ENCODE peak calls at places on chromosomes 2 and 18, in ten cellular contexts. L is pancreas, I is Panc1, Y is hypothalamus, H is aorta, E is substantia nigra, M is ovary, P is GM03348, J is NB4, N is cardiac fibroblast. T is an unnamed sample.

GRCh38 chr2:126895336-126895735 is 3.4 kb upstream of the TEX51 start:
- DNase-seq in N (no peak), M (no peak), I (no peak), E (no peak), L (no peak), P (no peak), H (no peak), Y (no peak), J (no peak), T (no peak)

GRCh38 chr2:240972636-240973521 is 25.5 kb upstream of the SNED1 start:
- DNase-seq in J (no peak), E (peak; percentile 61), H (no peak), N (peak; percentile 34), M (no peak), Y (peak; percentile 64), I (no peak), P (peak; percentile 74), L (peak; percentile 87), T (peak; percentile 53)

GRCh38 chr2:218648473-218649100 is 10.8 kb downstream of the ZNF142 start:
- DNase-seq in P (peak; percentile 80), I (peak; percentile 61), E (peak; percentile 21), J (peak; percentile 80), H (peak; percentile 74), Y (no peak), N (peak; percentile 80), L (no peak), M (no peak), T (peak; percentile 50)

GRCh38 chr18:21826196-21826595 is 85.6 kb downstream of the MIB1 start:
- DNase-seq in I (no peak), E (no peak), Y (no peak), L (no peak), M (no peak), N (peak; percentile 72), P (no peak), J (no peak), H (no peak), T (peak; percentile 48)

GRCh38 chr2:86747708-86748627 is 27.9 kb downstream of the RMND5A start:
- DNase-seq in N (peak; percentile 81), E (peak; percentile 16), J (peak; percentile 39), Y (no peak), L (no peak), P (peak; percentile 76), I (peak; percentile 32), M (no peak), H (no peak), T (peak; percentile 83)

GRCh38 chr18:46320928-46321855 is 217.0 kb downstream of the HAUS1 start:
- DNase-seq in I (no peak), M (no peak), L (no peak), E (no peak), Y (no peak), P (peak; percentile 24), J (no peak), H (no peak), N (peak; percentile 35), T (peak; percentile 53)

GRCh38 chr18:55859116-55859515 is 271.1 kb upstream of the TCF4 start:
- DNase-seq in I (no peak), H (no peak), L (no peak), J (no peak), Y (no peak), N (no peak), M (no peak), E (no peak), P (no peak), T (no peak)

GRCh38 chr2:4763009-4763408 is 929.2 kb upstream of the SOX11 start:
- DNase-seq in M (no peak), P (no peak), L (peak; percentile 19), Y (no peak), I (no peak), E (peak; percentile 8), J (peak; percentile 61), H (no peak), N (no peak), T (no peak)

GRCh38 chr18:36107477-36107876 is 21.7 kb downstream of the SLC39A6 start:
- DNase-seq in P (no peak), H (no peak), M (no peak), J (no peak), Y (no peak), L (no peak), E (no peak), N (no peak), I (no peak), T (no peak)

GRCh38 chr18:267380-267687 is 513 bp downstream of the THOC1 start:
- DNase-seq in H (no peak), J (no peak), Y (no peak), N (no peak), P (no peak), L (no peak), I (no peak), M (no peak), E (no peak), T (no peak)

GRCh38 chr2:190879474-190880373 is 897 bp upstream of the GLS start:
- DNase-seq in N (peak; percentile 61), M (peak; percentile 12), E (no peak), H (no peak), P (peak; percentile 7), Y (no peak), J (no peak), I (no peak), L (no peak), T (peak; percentile 35)

GRCh38 chr2:11543337-11544216 is 9.7 kb downstream of the GREB1 start:
- DNase-seq in P (no peak), Y (no peak), E (no peak), H (no peak), M (no peak), L (no peak), N (no peak), J (no peak), I (no peak), T (no peak)

GRCh38 chr2:175251425-175252041 is 70.0 kb upstream of the ATP5MC3 start:
- DNase-seq in J (peak; percentile 62), H (no peak), I (peak; percentile 24), P (peak; percentile 56), E (no peak), Y (no peak), N (peak; percentile 61), L (no peak), M (no peak), T (peak; percentile 29)

GRCh38 chr2:60957643-60958042 is 59.9 kb upstream of the PEX13 start:
- DNase-seq in H (no peak), J (no peak), M (no peak), Y (no peak), I (no peak), E (no peak), P (no peak), L (no peak), N (no peak), T (no peak)

GRCh38 chr18:78430171-78430857 is 549.3 kb upstream of the SALL3 start:
- DNase-seq in H (peak; percentile 63), P (no peak), Y (no peak), L (no peak), E (no peak), I (no peak), N (no peak), M (no peak), J (no peak), T (no peak)

GRCh38 chr18:36828157-36828629 is 609 bp downstream of the TPGS2 start:
- DNase-seq in M (peak; percentile 15), H (no peak), N (peak; percentile 73), I (no peak), L (no peak), J (peak; percentile 56), Y (no peak), E (peak; percentile 59), P (peak; percentile 35), T (peak; percentile 42)

GRCh38 chr18:30406728-30407127 is 635.8 kb downstream of the DSC3 start:
- DNase-seq in I (no peak), J (peak; percentile 71), Y (no peak), E (no peak), M (no peak), P (no peak), L (no peak), N (peak; percentile 26), H (no peak), T (no peak)

GRCh38 chr2:130834923-130835765 is 1.6 kb upstream of the ARHGEF4 start:
- DNase-seq in P (no peak), Y (no peak), N (no peak), J (no peak), I (no peak), H (peak; percentile 58), M (no peak), E (no peak), L (peak; percentile 40), T (no peak)

GRCh38 chr2:4053769-4054493 is 350.6 kb downstream of the DCDC2C start:
- DNase-seq in H (no peak), J (no peak), L (no peak), M (no peak), Y (no peak), N (no peak), I (no peak), P (no peak), E (no peak), T (no peak)

GRCh38 chr18:55245200-55245599 is 285.9 kb upstream of the CCDC68 start:
- DNase-seq in L (no peak), N (peak; percentile 57), E (no peak), P (peak; percentile 43), M (no peak), J (no peak), I (no peak), Y (no peak), H (no peak), T (peak; percentile 45)

GRCh38 chr18:42268793-42269192 is 313.8 kb downstream of the PIK3C3 start:
- DNase-seq in H (no peak), J (no peak), M (no peak), E (no peak), I (no peak), L (no peak), N (no peak), P (no peak), Y (no peak), T (no peak)

GRCh38 chr2:196413821-196414274 is 225.7 kb upstream of the CCDC150 start:
- DNase-seq in H (no peak), J (no peak), N (peak; percentile 51), E (no peak), Y (no peak), L (no peak), P (peak; percentile 61), I (no peak), M (no peak), T (no peak)

GRCh38 chr2:241037498-241037897 is 39.1 kb downstream of the SNED1 start:
- DNase-seq in P (no peak), J (no peak), N (no peak), H (no peak), M (no peak), Y (no peak), L (no peak), E (no peak), I (no peak), T (no peak)

GRCh38 chr2:100785621-100786296 is 34.2 kb upstream of the NPAS2 start:
- DNase-seq in H (no peak), L (no peak), N (no peak), P (no peak), J (no peak), Y (no peak), E (no peak), M (no peak), I (peak; percentile 85), T (no peak)

GRCh38 chr2:212672186-212672585 is 133.6 kb upstream of the ERBB4 start:
- DNase-seq in L (no peak), J (no peak), E (no peak), M (no peak), I (no peak), N (no peak), H (no peak), Y (no peak), P (no peak), T (peak; percentile 7)

GRCh38 chr2:67865871-67866386 is 196.9 kb downstream of the C1D start:
- DNase-seq in H (no peak), E (no peak), P (no peak), J (no peak), N (no peak), M (no peak), I (no peak), L (no peak), Y (no peak), T (no peak)

GRCh38 chr18:38847326-38847725 is 1281.7 kb upstream of the CELF4 start:
- DNase-seq in L (no peak), I (no peak), E (no peak), Y (no peak), J (no peak), P (no peak), N (no peak), H (no peak), M (no peak), T (no peak)

GRCh38 chr2:240252872-240253511 is 112.5 kb upstream of the OTOS start:
- DNase-seq in J (no peak), P (no peak), N (no peak), L (peak; percentile 56), Y (no peak), I (no peak), M (no peak), H (peak; percentile 63), E (no peak), T (no peak)